ENCODE peak calls at places on chromosomes 13 and 19, in seven cellular contexts. Z, S, F, V, M, R and A are unnamed samples.

GRCh38 chr19:45995715-45996385 is 583 bp downstream of the CCDC61 start:
- DNase-seq in Z (no peak), S (no peak), F (no peak), V (no peak), M (no peak), R (no peak), A (no peak)

GRCh38 chr13:110228936-110229904 is 77.7 kb downstream of the COL4A1 start:
- DNase-seq in Z (no peak), S (peak), F (no peak), V (no peak), M (no peak), R (no peak), A (no peak)

GRCh38 chr13:79336971-79337370 is 69.1 kb downstream of the RBM26 start:
- DNase-seq in Z (no peak), S (no peak), F (no peak), V (no peak), M (no peak), R (no peak), A (no peak)

GRCh38 chr13:110261166-110262081 is 45.5 kb downstream of the COL4A1 start:
- DNase-seq in Z (no peak), S (no peak), F (no peak), V (no peak), M (no peak), R (no peak), A (no peak)

GRCh38 chr19:52716578-52716977 is 18.3 kb downstream of the ZNF611 start:
- DNase-seq in Z (no peak), S (peak), F (no peak), V (no peak), M (no peak), R (no peak), A (no peak)

GRCh38 chr13:77521194-77521593 is 14.3 kb upstream of the SCEL start:
- DNase-seq in Z (no peak), S (no peak), F (no peak), V (no peak), M (no peak), R (no peak), A (no peak)

GRCh38 chr13:51318015-51318414 is 21.5 kb upstream of the SERPINE3 start:
- DNase-seq in Z (no peak), S (no peak), F (no peak), V (no peak), M (no peak), R (no peak), A (no peak)

GRCh38 chr13:114131581-114132418 is 623 bp downstream of the RASA3 start:
- DNase-seq in Z (no peak), S (peak), F (no peak), V (no peak), M (peak), R (peak), A (no peak)

GRCh38 chr19:6721773-6722172 is 1.3 kb upstream of the C3 start:
- DNase-seq in Z (no peak), S (no peak), F (no peak), V (no peak), M (no peak), R (no peak), A (no peak)

GRCh38 chr13:59479629-59480028 is 684.1 kb downstream of the DIAPH3 start:
- DNase-seq in Z (no peak), S (no peak), F (no peak), V (no peak), M (no peak), R (no peak), A (no peak)

GRCh38 chr13:25247345-25247744 is 39.9 kb downstream of the MTMR6 start:
- DNase-seq in Z (no peak), S (no peak), F (no peak), V (no peak), M (no peak), R (no peak), A (no peak)

GRCh38 chr19:58098682-58098998 is 609 bp upstream of the ZSCAN18 start:
- DNase-seq in Z (no peak), S (no peak), F (no peak), V (no peak), M (no peak), R (peak), A (no peak)

GRCh38 chr13:65940720-65941119 is 1289.4 kb downstream of the PCDH9 start:
- DNase-seq in Z (no peak), S (no peak), F (no peak), V (no peak), M (no peak), R (no peak), A (no peak)

GRCh38 chr19:50003810-50004419 is 21.3 kb downstream of the VRK3 start:
- DNase-seq in Z (peak), S (peak), F (no peak), V (peak), M (peak), R (peak), A (peak)

GRCh38 chr13:19596960-19597361 is 35.6 kb upstream of the TPTE2 start:
- DNase-seq in Z (no peak), S (peak), F (no peak), V (no peak), M (peak), R (no peak), A (no peak)

GRCh38 chr13:38944219-38944618 is 46.4 kb downstream of the STOML3 start:
- DNase-seq in Z (no peak), S (no peak), F (no peak), V (no peak), M (no peak), R (no peak), A (no peak)

GRCh38 chr13:33112745-33113144 is 96.5 kb downstream of the KL start:
- DNase-seq in Z (no peak), S (peak), F (no peak), V (no peak), M (no peak), R (no peak), A (no peak)

GRCh38 chr19:10885241-10886169 is 14.2 kb downstream of the CARM1 start:
- DNase-seq in Z (no peak), S (peak), F (no peak), V (no peak), M (peak), R (no peak), A (no peak)

GRCh38 chr13:23956106-23956505 is 58.8 kb upstream of the C1QTNF9B start:
- DNase-seq in Z (no peak), S (peak), F (no peak), V (no peak), M (no peak), R (peak), A (no peak)

GRCh38 chr19:33462112-33462726 is 59.4 kb downstream of the PEPD start:
- DNase-seq in Z (no peak), S (no peak), F (no peak), V (no peak), M (no peak), R (no peak), A (no peak)

GRCh38 chr19:27709496-27709895 is 1503.5 kb downstream of the UQCRFS1 start:
- DNase-seq in Z (no peak), S (no peak), F (no peak), V (no peak), M (no peak), R (no peak), A (no peak)

GRCh38 chr13:98328511-98328910 is 151.4 kb upstream of the RNF113B start:
- DNase-seq in Z (no peak), S (no peak), F (no peak), V (no peak), M (no peak), R (no peak), A (no peak)

GRCh38 chr13:51262501-51263211 is 40.5 kb downstream of the FAM124A start:
- DNase-seq in Z (no peak), S (no peak), F (no peak), V (no peak), M (no peak), R (no peak), A (no peak)

GRCh38 chr13:76523740-76524382 is 362.3 kb downstream of the KCTD12 start:
- DNase-seq in Z (no peak), S (no peak), F (no peak), V (no peak), M (no peak), R (no peak), A (no peak)

GRCh38 chr13:30618938-30619289 is 1.2 kb downstream of the USPL1 start:
- DNase-seq in Z (no peak), S (peak), F (no peak), V (no peak), M (no peak), R (no peak), A (no peak)

GRCh38 chr19:35462476-35462953 is 14.5 kb downstream of the FFAR2 start:
- DNase-seq in Z (no peak), S (peak), F (no peak), V (peak), M (no peak), R (peak), A (no peak)

GRCh38 chr13:80454245-80454644 is 113.3 kb upstream of the SPRY2 start:
- DNase-seq in Z (no peak), S (no peak), F (no peak), V (no peak), M (no peak), R (no peak), A (no peak)

GRCh38 chr13:33751151-33751550 is 66.8 kb upstream of the RFC3 start:
- DNase-seq in Z (no peak), S (peak), F (no peak), V (no peak), M (peak), R (no peak), A (no peak)

GRCh38 chr13:106362637-106363036 is 172.8 kb downstream of the EFNB2 start:
- DNase-seq in Z (no peak), S (no peak), F (no peak), V (no peak), M (no peak), R (no peak), A (no peak)

GRCh38 chr19:31419871-31420430 is 70.7 kb upstream of the TSHZ3 start:
- DNase-seq in Z (no peak), S (no peak), F (no peak), V (no peak), M (no peak), R (no peak), A (no peak)